ENCODE peak calls at places on chromosomes 7 and 10, in six cellular contexts. I is tibial artery, J is neuronal stem cell, G is gastrocnemius medialis, T is HCT116, E is testis. V is an unnamed sample.

GRCh38 chr10:110803830-110804338 is 67.8 kb upstream of the PDCD4 start:
- DNase-seq in I (peak; percentile 82), J (peak; percentile 27), G (no peak), T (no peak), E (peak; percentile 71), V (peak; percentile 16)

GRCh38 chr7:64946772-64947171 is 43.7 kb downstream of the ZNF273 start:
- DNase-seq in I (no peak), J (peak; percentile 6), G (no peak), T (no peak), E (peak; percentile 40), V (no peak)

GRCh38 chr7:127541548-127541947 is 43.8 kb downstream of the GCC1 start:
- DNase-seq in I (no peak), J (no peak), G (no peak), T (no peak), E (no peak), V (no peak)

GRCh38 chr10:108338146-108338545 is 1173.6 kb upstream of the SORCS1 start:
- DNase-seq in I (no peak), J (no peak), G (no peak), T (no peak), E (no peak), V (no peak)

GRCh38 chr10:7354330-7355047 is 56.3 kb downstream of the SFMBT2 start:
- DNase-seq in I (no peak), J (no peak), G (no peak), T (no peak), E (no peak), V (peak; percentile 28)

GRCh38 chr7:519429-519973 is at the start of gene PDGFA:
- DNase-seq in I (no peak), J (no peak), G (no peak), T (no peak), E (no peak), V (no peak)

GRCh38 chr7:105619590-105619989 is 38.3 kb upstream of the EFCAB10 start:
- DNase-seq in I (no peak), J (no peak), G (no peak), T (no peak), E (no peak), V (no peak)

GRCh38 chr7:73899731-73900142 is 38.8 kb downstream of the TMEM270 start:
- DNase-seq in I (peak; percentile 97), J (no peak), G (peak; percentile 40), T (no peak), E (no peak), V (peak; percentile 92)

GRCh38 chr7:130063036-130063435 is 7.3 kb upstream of the KLHDC10 start:
- DNase-seq in I (no peak), J (peak; percentile 55), G (peak; percentile 9), T (no peak), E (peak; percentile 40), V (peak; percentile 75)

GRCh38 chr7:29077854-29078253 is 68.5 kb downstream of the CPVL start:
- DNase-seq in I (no peak), J (no peak), G (no peak), T (no peak), E (no peak), V (no peak)

GRCh38 chr7:74104702-74105101 is 21.1 kb downstream of the LIMK1 start:
- DNase-seq in I (no peak), J (no peak), G (peak; percentile 52), T (peak; percentile 68), E (no peak), V (no peak)

GRCh38 chr7:17299477-17299991 is 1.1 kb downstream of the AHR start:
- DNase-seq in I (no peak), J (peak; percentile 24), G (no peak), T (no peak), E (peak; percentile 34), V (peak; percentile 45)

GRCh38 chr10:61835909-61836232 is 65.6 kb upstream of the ARID5B start:
- DNase-seq in I (no peak), J (no peak), G (no peak), T (no peak), E (no peak), V (no peak)

GRCh38 chr10:35213699-35214098 is 87.1 kb downstream of the CREM start:
- DNase-seq in I (no peak), J (no peak), G (no peak), T (no peak), E (no peak), V (no peak)
- H3K4me1 ChIP-seq in I (peaks cover 9% of the 10 kb centered on the region), J (peaks cover 13% of the 10 kb centered on the region), G (peaks cover 44% of the 10 kb centered on the region), T (no peaks in the 10 kb centered on the region), E (no peaks in the 10 kb centered on the region), V (peaks cover 25% of the 10 kb centered on the region)

GRCh38 chr10:88088441-88089340 is 225.3 kb downstream of the PTEN start:
- DNase-seq in I (no peak), J (no peak), G (no peak), T (no peak), E (no peak), V (no peak)

GRCh38 chr10:88082806-88083596 is 219.6 kb downstream of the PTEN start:
- DNase-seq in I (no peak), J (no peak), G (no peak), T (no peak), E (no peak), V (no peak)

GRCh38 chr10:88083597-88083989 is 220.2 kb downstream of the PTEN start:
- DNase-seq in I (no peak), J (no peak), G (no peak), T (no peak), E (no peak), V (no peak)

GRCh38 chr10:88089498-88089897 is 226.1 kb downstream of the PTEN start:
- DNase-seq in I (peak; percentile 71), J (no peak), G (no peak), T (no peak), E (no peak), V (no peak)

DNA sequence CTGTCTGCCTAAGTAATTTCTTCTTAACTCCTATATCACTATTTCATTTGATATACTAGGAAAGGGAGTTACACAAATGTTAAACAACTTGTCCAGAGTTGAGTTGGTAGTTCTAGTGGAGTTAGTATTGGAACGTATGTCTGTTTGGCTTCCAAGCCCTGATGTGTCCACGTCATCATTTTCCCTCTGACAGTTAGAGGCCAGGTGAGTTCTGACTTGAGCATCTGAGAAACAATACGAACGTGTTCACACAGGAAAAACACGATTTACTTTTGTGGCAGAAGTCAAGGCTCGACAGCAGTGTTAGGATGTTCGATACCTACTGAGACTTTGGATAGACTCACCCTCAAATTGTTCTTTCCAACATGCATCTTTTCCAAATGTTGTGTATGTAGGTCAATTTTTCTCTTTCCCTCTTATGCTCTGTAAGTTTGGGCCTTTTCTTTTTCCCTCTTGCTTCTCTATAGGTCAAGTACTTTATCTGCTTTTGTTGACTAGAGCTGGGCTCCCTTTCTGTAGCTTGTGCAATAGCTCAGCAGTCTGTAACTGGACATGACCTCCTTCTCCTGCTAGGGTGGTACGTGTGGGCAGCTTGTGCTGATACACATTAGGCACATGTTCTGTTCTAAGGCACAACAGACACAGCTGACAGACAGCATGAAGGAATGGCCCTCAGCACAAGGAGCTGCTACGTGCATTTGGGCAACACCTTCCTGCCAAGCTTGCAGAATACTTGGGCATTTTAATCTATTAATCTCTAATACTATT is 222.9 kb downstream of the PTEN start:
- DNase-seq in I (no peak), J (no peak), G (no peak), T (no peak), E (no peak), V (no peak)
- H3K4me1 ChIP-seq in I (peaks cover 25% of the 10 kb centered on the region), J (peaks cover 2% of the 10 kb centered on the region), G (no peaks in the 10 kb centered on the region), T (no peaks in the 10 kb centered on the region), E (no peaks in the 10 kb centered on the region), V (no peaks in the 10 kb centered on the region)

GRCh38 chr10:28533571-28534304 is 820 bp downstream of the WAC start:
- DNase-seq in I (peak; percentile 84), J (peak; percentile 26), G (peak; percentile 47), T (no peak), E (peak; percentile 79), V (peak; percentile 65)
- H3K4me1 ChIP-seq in I (peaks cover 42% of the 10 kb centered on the region), J (peaks cover 3% of the 10 kb centered on the region), G (peaks cover 33% of the 10 kb centered on the region), T (peaks cover 4% of the 10 kb centered on the region), E (peaks cover 13% of the 10 kb centered on the region), V (peaks cover 3% of the 10 kb centered on the region)

DNA sequence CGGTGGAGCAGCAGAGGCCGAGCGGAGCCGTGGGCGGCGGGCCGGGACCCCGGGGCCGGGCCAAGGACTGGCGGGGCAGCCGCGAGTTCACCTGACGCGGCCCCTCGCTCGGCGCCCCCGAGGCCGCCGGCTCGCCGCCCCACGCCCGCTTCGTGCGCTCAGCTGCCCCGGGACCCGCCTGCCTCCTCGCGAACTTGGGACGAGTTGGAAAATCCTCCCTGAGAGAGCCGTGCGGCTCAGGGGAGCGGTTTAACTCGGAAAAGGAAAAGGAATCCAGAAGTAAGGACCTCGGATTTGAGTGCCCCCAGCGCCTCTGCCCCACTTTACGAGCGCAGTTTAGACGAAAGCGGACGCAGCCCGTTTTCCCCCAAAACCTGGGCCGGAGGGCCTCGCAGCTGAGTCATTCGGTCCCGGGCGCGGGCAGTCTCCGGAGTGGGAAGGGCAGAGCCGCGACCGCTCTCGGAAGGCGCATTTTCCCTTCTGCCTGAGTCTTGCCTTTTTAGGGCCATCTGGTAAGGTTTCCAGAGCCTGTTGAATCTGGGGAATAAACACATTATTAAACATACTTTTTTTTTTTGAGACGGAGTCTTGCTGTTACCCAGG is 744 bp downstream of the CREM start:
- DNase-seq in I (peak; percentile 83), J (peak; percentile 62), G (peak; percentile 12), T (no peak), E (peak; percentile 56), V (peak; percentile 78)
- H3K4me1 ChIP-seq in I (peaks cover 11% of the 10 kb centered on the region), J (peaks cover 4% of the 10 kb centered on the region), G (peaks cover 27% of the 10 kb centered on the region), T (peaks cover 3% of the 10 kb centered on the region), E (no peaks in the 10 kb centered on the region), V (peaks cover 5% of the 10 kb centered on the region)

GRCh38 chr7:57300747-57301146 is 149.2 kb upstream of the ZNF716 start:
- DNase-seq in I (no peak), J (no peak), G (no peak), T (no peak), E (no peak), V (no peak)

GRCh38 chr7:57308631-57309408 is 141.2 kb upstream of the ZNF716 start:
- DNase-seq in I (no peak), J (no peak), G (no peak), T (no peak), E (peak; percentile 72), V (no peak)

DNA sequence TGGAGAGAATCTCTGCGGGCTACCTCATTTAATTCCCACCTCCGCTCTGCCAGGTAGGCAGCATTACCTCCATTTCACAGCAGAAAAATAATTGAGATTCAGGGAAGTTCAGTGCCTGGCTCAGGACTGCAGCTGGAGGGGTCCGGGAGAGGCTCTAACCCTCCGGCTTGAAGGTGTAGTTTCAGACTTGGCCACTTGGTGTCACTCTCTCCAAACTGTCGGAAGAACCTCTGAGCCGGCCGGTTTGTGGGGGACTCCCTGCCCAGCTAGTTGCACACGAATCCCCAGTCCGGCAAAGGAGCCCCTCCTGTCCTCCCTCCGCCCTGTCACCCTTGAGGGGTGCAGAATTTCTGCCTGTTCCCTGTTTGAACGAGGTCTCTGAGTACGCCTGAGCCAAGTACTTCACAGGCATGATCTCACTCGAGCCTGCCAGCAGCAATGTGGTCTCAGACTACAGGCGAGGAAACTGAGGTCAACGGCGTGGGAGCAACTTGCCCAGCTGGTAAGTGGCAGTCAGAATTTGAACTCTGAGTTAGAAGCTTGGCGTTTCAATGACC is 144.7 kb upstream of the ZNF716 start:
- DNase-seq in I (no peak), J (no peak), G (no peak), T (no peak), E (peak; percentile 46), V (no peak)
- H3K4me1 ChIP-seq in I (no peaks in the 10 kb centered on the region), J (no peaks in the 10 kb centered on the region), G (no peaks in the 10 kb centered on the region), T (no peaks in the 10 kb centered on the region), E (no peaks in the 10 kb centered on the region), V (no peaks in the 10 kb centered on the region)

V was measured in SJSA1.